ENCODE peak calls at places on chromosomes 4 and X, in ten cellular contexts. X is tibial nerve, W is brain microvascular endothelial cell, P is PC-9, R is breast epithelium, Z is AG10803, U is lower leg skin, V is GM12878, T is A549, E is stomach. Q is an unnamed sample.

GRCh38 chrX:70434352-70434866 is 10.2 kb upstream of the DLG3 start:
- DNase-seq in X (peak), W (peak), P (peak), R (peak), Z (peak), U (peak), V (no peak), T (peak), E (peak), Q (peak)

GRCh38 chrX:150982786-150983525 is at the start of gene HMGB3:
- DNase-seq in X (peak), W (peak), P (peak), R (peak), Z (peak), U (peak), V (peak), T (peak), E (peak), Q (peak)

GRCh38 chr4:8596891-8597290 is 4.3 kb downstream of the CPZ start:
- DNase-seq in X (no peak), W (no peak), P (no peak), R (no peak), Z (no peak), U (no peak), V (no peak), T (no peak), E (no peak), Q (no peak)

GRCh38 chr4:28225689-28226353 is 1365.2 kb downstream of the STIM2 start:
- DNase-seq in X (no peak), W (no peak), P (no peak), R (no peak), Z (peak), U (no peak), V (no peak), T (no peak), E (no peak), Q (no peak)

GRCh38 chrX:14936561-14936960 is 63.3 kb downstream of the MOSPD2 start:
- DNase-seq in X (no peak), W (peak), P (peak), R (no peak), Z (peak), U (no peak), V (no peak), T (peak), E (no peak), Q (no peak)

GRCh38 chr4:175469519-175469918 is 342.5 kb downstream of the GPM6A start:
- DNase-seq in X (no peak), W (peak), P (peak), R (no peak), Z (peak), U (no peak), V (no peak), T (no peak), E (no peak), Q (no peak)

GRCh38 chr4:185003596-185004351 is 14.5 kb upstream of the HELT start:
- DNase-seq in X (no peak), W (no peak), P (no peak), R (no peak), Z (no peak), U (no peak), V (no peak), T (no peak), E (no peak), Q (no peak)

GRCh38 chrX:2521092-2521926 is 20.5 kb upstream of the DHRSX start:
- DNase-seq in X (peak), W (no peak), P (no peak), R (no peak), Z (peak), U (peak), V (peak), T (no peak), E (no peak), Q (no peak)

GRCh38 chr4:82588871-82589270 is 27.1 kb upstream of the TMEM150C start:
- DNase-seq in X (no peak), W (no peak), P (no peak), R (no peak), Z (no peak), U (no peak), V (no peak), T (no peak), E (no peak), Q (no peak)

GRCh38 chr4:36128689-36129088 is 115.6 kb downstream of the ARAP2 start:
- DNase-seq in X (no peak), W (no peak), P (no peak), R (no peak), Z (no peak), U (no peak), V (no peak), T (no peak), E (no peak), Q (no peak)

GRCh38 chrX:148784859-148785655 is 284.6 kb downstream of the AFF2 start:
- DNase-seq in X (no peak), W (no peak), P (no peak), R (no peak), Z (no peak), U (no peak), V (no peak), T (no peak), E (no peak), Q (no peak)

GRCh38 chr4:173218411-173219125 is 50.0 kb downstream of the GALNT7 start:
- DNase-seq in X (no peak), W (peak), P (peak), R (no peak), Z (peak), U (no peak), V (no peak), T (peak), E (no peak), Q (no peak)

GRCh38 chrX:95762716-95763115 is 921.9 kb upstream of the DIAPH2 start:
- DNase-seq in X (no peak), W (no peak), P (no peak), R (no peak), Z (no peak), U (no peak), V (no peak), T (no peak), E (no peak), Q (no peak)

GRCh38 chrX:153055827-153056748 is at the start of gene PNMA3:
- DNase-seq in X (no peak), W (no peak), P (no peak), R (no peak), Z (no peak), U (no peak), V (no peak), T (no peak), E (no peak), Q (no peak)

GRCh38 chrX:129930941-129931410 is 25.0 kb downstream of the UTP14A start:
- DNase-seq in X (no peak), W (no peak), P (no peak), R (no peak), Z (no peak), U (no peak), V (no peak), T (no peak), E (no peak), Q (no peak)

GRCh38 chrX:153568612-153569011 is 30.3 kb downstream of the CCNQ start:
- DNase-seq in X (no peak), W (no peak), P (no peak), R (no peak), Z (no peak), U (no peak), V (no peak), T (peak), E (no peak), Q (no peak)

GRCh38 chr4:1039493-1040343 is 28.3 kb downstream of the FGFRL1 start:
- DNase-seq in X (no peak), W (peak), P (no peak), R (no peak), Z (peak), U (no peak), V (no peak), T (no peak), E (peak), Q (no peak)

GRCh38 chr4:126784966-126785580 is 847.7 kb upstream of the INTU start:
- DNase-seq in X (no peak), W (no peak), P (no peak), R (no peak), Z (no peak), U (no peak), V (no peak), T (no peak), E (no peak), Q (no peak)

DNA sequence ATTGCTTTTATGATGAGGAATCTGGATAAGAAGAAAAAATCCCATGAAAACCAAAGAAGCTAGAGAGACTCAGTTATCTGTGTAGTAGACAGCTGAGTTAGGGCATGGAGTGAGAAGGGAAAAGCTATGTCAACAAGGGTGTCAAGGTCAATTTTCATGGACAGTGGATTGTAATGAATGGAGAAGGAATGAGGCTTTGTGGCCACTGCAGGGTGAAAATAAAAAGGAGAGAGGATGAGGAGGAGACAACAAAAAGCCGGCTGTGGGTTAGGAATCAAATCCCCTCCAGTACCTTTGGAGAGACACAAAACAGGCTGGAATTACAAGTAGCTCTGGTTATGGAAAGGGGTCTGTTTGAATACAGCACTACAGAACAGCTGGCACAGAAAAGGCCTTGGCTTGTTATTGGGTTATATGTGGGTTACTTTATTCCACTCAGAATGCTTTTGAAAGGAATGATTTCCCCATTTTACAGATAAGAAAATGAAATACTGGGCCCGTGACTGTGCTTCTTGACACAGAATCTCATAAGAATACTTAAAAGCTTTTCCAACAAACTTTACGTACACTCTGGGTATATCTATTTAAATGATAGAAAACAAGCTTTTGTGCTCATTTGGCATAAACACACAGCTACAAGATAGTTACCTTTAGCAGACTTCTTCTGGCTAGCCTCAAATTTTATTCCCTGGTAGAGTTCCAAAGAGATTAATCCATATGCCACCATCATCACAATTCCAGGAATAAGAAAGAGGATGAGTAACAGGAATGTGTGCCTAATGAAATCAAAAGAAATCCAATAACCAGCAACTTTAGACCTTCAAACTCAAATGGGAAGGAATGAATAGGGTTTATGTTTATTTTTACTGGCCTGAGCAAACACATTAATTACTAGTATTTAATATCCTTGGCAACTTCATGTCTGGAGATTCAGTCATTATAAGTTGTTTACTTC is 7.5 kb downstream of the CCKAR start:
- DNase-seq in X (no peak), W (no peak), P (no peak), R (no peak), Z (peak), U (no peak), V (no peak), T (no peak), E (no peak), Q (no peak)
- TF ChIP-seq CTCF in X (no peak), W (no peak), P (no peak), R (no peak), Z (no peak), U (no peak), V (no peak), T (no peak), E (no peak), Q (no peak)

DNA sequence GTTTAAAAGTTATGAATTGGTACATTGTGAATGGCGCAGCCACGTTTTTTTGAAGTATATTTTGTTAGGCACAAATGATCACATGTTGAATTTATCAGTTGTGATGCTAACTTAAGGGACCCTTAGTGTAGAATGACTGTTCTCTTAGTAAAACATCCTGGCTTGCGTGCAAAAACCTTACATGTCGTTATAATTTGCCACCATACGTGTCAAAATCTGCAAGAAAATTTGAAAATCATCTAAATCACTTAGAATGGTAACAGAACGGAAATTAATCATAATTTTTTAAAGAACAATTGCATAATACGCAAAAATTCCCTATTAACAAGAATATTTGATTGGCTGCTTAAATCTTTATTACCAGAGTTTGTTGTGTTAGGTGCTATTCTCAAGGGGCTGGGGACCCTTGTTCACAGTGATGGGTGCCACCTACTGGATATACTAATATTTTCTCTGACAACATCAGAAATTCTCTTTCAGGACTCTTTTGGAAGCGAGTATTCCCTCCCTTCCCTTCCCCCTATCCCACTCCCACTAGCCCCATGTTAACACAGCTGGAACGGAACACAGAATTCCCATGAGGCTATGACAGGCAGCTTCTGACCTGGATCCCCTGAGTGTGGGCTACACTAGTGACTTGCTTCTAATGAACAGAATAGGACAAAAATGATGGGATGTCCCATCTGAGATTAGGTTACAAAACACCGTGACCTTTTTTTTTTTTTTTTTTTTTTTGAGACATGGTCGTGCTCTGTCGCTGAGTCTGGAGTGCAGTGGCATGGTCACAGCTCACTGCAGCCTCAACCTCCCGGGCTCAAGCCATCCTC is 71.8 kb downstream of the SUPT20HL2 start:
- DNase-seq in X (no peak), W (peak), P (no peak), R (no peak), Z (peak), U (no peak), V (no peak), T (peak), E (no peak), Q (no peak)
- TF ChIP-seq CTCF in X (no peak), W (peak), P (peak), R (peak), Z (peak), U (no peak), V (peak), T (peak), E (no peak), Q (peak)

DNA sequence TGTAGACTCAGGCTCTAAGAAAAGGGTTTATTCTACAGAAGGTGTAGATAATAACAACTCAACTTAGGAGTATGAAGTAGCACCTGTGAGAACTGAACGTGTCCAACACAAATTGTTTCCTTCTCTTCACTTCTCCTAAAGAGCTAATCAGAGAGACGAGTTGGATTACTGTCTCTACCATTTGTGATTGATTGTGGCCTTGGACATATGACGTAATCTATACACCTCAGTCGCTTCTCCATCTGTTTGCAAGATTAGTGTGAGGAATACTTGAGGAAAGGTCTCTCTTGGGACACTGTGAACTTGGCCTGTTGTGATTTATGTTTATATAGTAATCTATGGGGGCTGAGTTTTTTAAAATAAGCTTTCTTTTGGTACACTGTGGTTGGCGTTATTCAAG is 182.0 kb downstream of the ZNF330 start:
- DNase-seq in X (no peak), W (no peak), P (no peak), R (no peak), Z (no peak), U (no peak), V (no peak), T (no peak), E (no peak), Q (no peak)
- TF ChIP-seq CTCF in X (no peak), W (no peak), P (no peak), R (no peak), Z (no peak), U (no peak), V (no peak), T (no peak), E (no peak), Q (no peak)

GRCh38 chr4:2927696-2928075 is 35.5 kb downstream of the NOP14 start:
- DNase-seq in X (no peak), W (no peak), P (no peak), R (peak), Z (no peak), U (no peak), V (no peak), T (no peak), E (no peak), Q (no peak)

GRCh38 chr4:2928242-2929155 is 34.7 kb downstream of the NOP14 start:
- DNase-seq in X (no peak), W (no peak), P (no peak), R (peak), Z (no peak), U (no peak), V (no peak), T (no peak), E (peak), Q (no peak)

GRCh38 chr4:2930821-2931764 is 32.1 kb downstream of the NOP14 start:
- DNase-seq in X (no peak), W (no peak), P (no peak), R (peak), Z (no peak), U (no peak), V (no peak), T (no peak), E (peak), Q (no peak)

GRCh38 chr4:2930135-2930805 is 32.9 kb downstream of the NOP14 start:
- DNase-seq in X (no peak), W (no peak), P (peak), R (peak), Z (no peak), U (no peak), V (no peak), T (no peak), E (peak), Q (no peak)

GRCh38 chr4:2929469-2929868 is 33.7 kb downstream of the NOP14 start:
- DNase-seq in X (no peak), W (no peak), P (no peak), R (peak), Z (no peak), U (no peak), V (no peak), T (no peak), E (peak), Q (no peak)
- TF ChIP-seq CTCF in X (no peak), W (no peak), P (no peak), R (no peak), Z (no peak), U (no peak), V (no peak), T (no peak), E (no peak), Q (no peak)